ENCODE peak calls at places on chromosomes 13 and 19, in ten cellular contexts. C, F, W, M, P, Y, A, H, T and V are unnamed samples.

GRCh38 chr13:106238690-106239089 is 296.8 kb downstream of the EFNB2 start:
- DNase-seq in C (no peak), F (no peak), W (no peak), M (no peak), P (no peak), Y (no peak), A (no peak), H (no peak), T (no peak), V (no peak)

GRCh38 chr13:44140146-44140545 is 233.5 kb upstream of the SERP2 start:
- DNase-seq in C (no peak), F (no peak), W (no peak), M (no peak), P (no peak), Y (no peak), A (no peak), H (no peak), T (no peak), V (no peak)

GRCh38 chr13:33717775-33718174 is 100.2 kb upstream of the RFC3 start:
- DNase-seq in C (no peak), F (no peak), W (no peak), M (no peak), P (no peak), Y (no peak), A (no peak), H (no peak), T (no peak), V (no peak)

GRCh38 chr19:6709549-6709948 is 10.9 kb downstream of the C3 start:
- DNase-seq in C (no peak), F (no peak), W (no peak), M (no peak), P (no peak), Y (no peak), A (no peak), H (no peak), T (no peak), V (no peak)

GRCh38 chr19:11480927-11481776 is at the start of gene ELAVL3:
- DNase-seq in C (no peak), F (no peak), W (no peak), M (no peak), P (no peak), Y (no peak), A (peak; percentile 33), H (no peak), T (peak; percentile 34), V (no peak)

GRCh38 chr13:73810647-73811046 is 323.6 kb downstream of the KLF12 start:
- DNase-seq in C (no peak), F (no peak), W (no peak), M (no peak), P (no peak), Y (no peak), A (no peak), H (peak; percentile 13), T (no peak), V (no peak)

GRCh38 chr19:58476498-58477015 is 405 bp downstream of the ZNF446 start:
- DNase-seq in C (no peak), F (no peak), W (no peak), M (no peak), P (no peak), Y (no peak), A (no peak), H (peak; percentile 43), T (no peak), V (no peak)

GRCh38 chr13:113794764-113795173 is 35.7 kb downstream of the TMEM255B start:
- DNase-seq in C (no peak), F (no peak), W (no peak), M (no peak), P (no peak), Y (no peak), A (no peak), H (no peak), T (no peak), V (no peak)

GRCh38 chr13:60562081-60562764 is 165.2 kb downstream of the TDRD3 start:
- DNase-seq in C (no peak), F (no peak), W (no peak), M (no peak), P (no peak), Y (no peak), A (no peak), H (peak; percentile 36), T (no peak), V (no peak)

GRCh38 chr13:82245860-82246259 is 1636.4 kb downstream of the SLITRK1 start:
- DNase-seq in C (no peak), F (no peak), W (no peak), M (no peak), P (no peak), Y (no peak), A (no peak), H (no peak), T (no peak), V (no peak)

GRCh38 chr13:99977912-99978780 is 3.4 kb upstream of the ZIC2 start:
- DNase-seq in C (no peak), F (no peak), W (no peak), M (no peak), P (no peak), Y (no peak), A (no peak), H (no peak), T (no peak), V (no peak)

GRCh38 chr19:32457540-32457939 is 52.0 kb downstream of the DPY19L3 start:
- DNase-seq in C (no peak), F (no peak), W (no peak), M (no peak), P (no peak), Y (no peak), A (no peak), H (no peak), T (no peak), V (no peak)

GRCh38 chr19:954672-955494 is 29.0 kb downstream of the ARID3A start:
- DNase-seq in C (no peak), F (no peak), W (no peak), M (no peak), P (no peak), Y (no peak), A (no peak), H (no peak), T (no peak), V (peak; percentile 70)

GRCh38 chr13:44300895-44301638 is 72.6 kb upstream of the SERP2 start:
- DNase-seq in C (peak; percentile 16), F (no peak), W (no peak), M (peak; percentile 52), P (peak; percentile 74), Y (no peak), A (no peak), H (peak; percentile 91), T (peak; percentile 87), V (peak; percentile 56)

GRCh38 chr13:113364933-113365371 is 1.0 kb upstream of the GRTP1 start:
- DNase-seq in C (no peak), F (no peak), W (no peak), M (no peak), P (no peak), Y (no peak), A (no peak), H (no peak), T (no peak), V (no peak)

GRCh38 chr13:50152224-50152623 is 137.0 kb downstream of the KCNRG start:
- DNase-seq in C (no peak), F (no peak), W (no peak), M (no peak), P (no peak), Y (no peak), A (no peak), H (no peak), T (no peak), V (no peak)

GRCh38 chr19:22708983-22709382 is 74.9 kb downstream of the ZNF492 start:
- DNase-seq in C (no peak), F (no peak), W (no peak), M (no peak), P (no peak), Y (no peak), A (no peak), H (no peak), T (no peak), V (no peak)